ENCODE peak calls at places on chromosome 12, in seven cellular contexts. One of them, this sample, is unnamed.

GRCh38 chr12:54383041-54383609 is 1.4 kb downstream of the ZNF385A start:
- DNase-seq in effector memory CD8-positive, alpha-beta T cell: no peak
- DNase-seq in mesothelial cell of epicardium: no peak
- DNase-seq in anterior cingulate cortex: no peak
- DNase-seq in NCI-H1105: no peak
- DNase-seq in HCEC 1CT: peak
- DNase-seq in thyroid gland: no peak
- DNase-seq in this sample: no peak

GRCh38 chr12:14999421-15000047 is 26.7 kb downstream of the PDE6H start:
- DNase-seq in HCEC 1CT: peak
- DNase-seq in mesothelial cell of epicardium: no peak
- DNase-seq in thyroid gland: no peak
- DNase-seq in NCI-H1105: no peak
- DNase-seq in anterior cingulate cortex: no peak
- DNase-seq in effector memory CD8-positive, alpha-beta T cell: no peak
- DNase-seq in this sample: no peak

GRCh38 chr12:131428086-131428685 is 282.7 kb upstream of the SFSWAP start:
- DNase-seq in thyroid gland: no peak
- DNase-seq in HCEC 1CT: no peak
- DNase-seq in mesothelial cell of epicardium: no peak
- DNase-seq in anterior cingulate cortex: no peak
- DNase-seq in NCI-H1105: no peak
- DNase-seq in effector memory CD8-positive, alpha-beta T cell: no peak
- DNase-seq in this sample: no peak

GRCh38 chr12:93911436-93911835 is 234.3 kb downstream of the CRADD start:
- DNase-seq in anterior cingulate cortex: no peak
- DNase-seq in effector memory CD8-positive, alpha-beta T cell: no peak
- DNase-seq in NCI-H1105: no peak
- DNase-seq in mesothelial cell of epicardium: no peak
- DNase-seq in HCEC 1CT: no peak
- DNase-seq in thyroid gland: no peak
- DNase-seq in this sample: no peak

GRCh38 chr12:125287155-125287847 is 222.1 kb downstream of the AACS start:
- DNase-seq in HCEC 1CT: no peak
- DNase-seq in effector memory CD8-positive, alpha-beta T cell: no peak
- DNase-seq in mesothelial cell of epicardium: no peak
- DNase-seq in NCI-H1105: no peak
- DNase-seq in thyroid gland: no peak
- DNase-seq in anterior cingulate cortex: no peak
- DNase-seq in this sample: no peak

GRCh38 chr12:7857916-7858315 is 14.8 kb downstream of the SLC2A14 start:
- DNase-seq in thyroid gland: no peak
- DNase-seq in NCI-H1105: no peak
- DNase-seq in mesothelial cell of epicardium: no peak
- DNase-seq in HCEC 1CT: no peak
- DNase-seq in effector memory CD8-positive, alpha-beta T cell: no peak
- DNase-seq in anterior cingulate cortex: no peak
- DNase-seq in this sample: no peak

GRCh38 chr12:4700621-4701026 is 19.6 kb upstream of the GALNT8 start:
- DNase-seq in anterior cingulate cortex: no peak
- DNase-seq in thyroid gland: peak
- DNase-seq in mesothelial cell of epicardium: no peak
- DNase-seq in NCI-H1105: peak
- DNase-seq in effector memory CD8-positive, alpha-beta T cell: no peak
- DNase-seq in HCEC 1CT: no peak
- DNase-seq in this sample: no peak

GRCh38 chr12:117441751-117442150 is 80.3 kb upstream of the NOS1 start:
- DNase-seq in thyroid gland: peak
- DNase-seq in effector memory CD8-positive, alpha-beta T cell: no peak
- DNase-seq in NCI-H1105: no peak
- DNase-seq in HCEC 1CT: no peak
- DNase-seq in anterior cingulate cortex: peak
- DNase-seq in mesothelial cell of epicardium: no peak
- DNase-seq in this sample: no peak

GRCh38 chr12:54486173-54486867 is 11.2 kb upstream of the NCKAP1L start:
- DNase-seq in thyroid gland: no peak
- DNase-seq in anterior cingulate cortex: no peak
- DNase-seq in NCI-H1105: no peak
- DNase-seq in HCEC 1CT: no peak
- DNase-seq in effector memory CD8-positive, alpha-beta T cell: no peak
- DNase-seq in mesothelial cell of epicardium: no peak
- DNase-seq in this sample: no peak

GRCh38 chr12:6361834-6362233 is 13.5 kb downstream of the SCNN1A start:
- DNase-seq in effector memory CD8-positive, alpha-beta T cell: no peak
- DNase-seq in NCI-H1105: no peak
- DNase-seq in anterior cingulate cortex: no peak
- DNase-seq in thyroid gland: peak
- DNase-seq in mesothelial cell of epicardium: no peak
- DNase-seq in HCEC 1CT: no peak
- DNase-seq in this sample: no peak

GRCh38 chr12:76422878-76423438 is 74.7 kb upstream of the BBS10 start:
- DNase-seq in NCI-H1105: no peak
- DNase-seq in anterior cingulate cortex: no peak
- DNase-seq in HCEC 1CT: peak
- DNase-seq in mesothelial cell of epicardium: no peak
- DNase-seq in thyroid gland: no peak
- DNase-seq in effector memory CD8-positive, alpha-beta T cell: no peak
- DNase-seq in this sample: no peak

GRCh38 chr12:47032644-47033043 is 46.8 kb upstream of the PCED1B start:
- DNase-seq in thyroid gland: no peak
- DNase-seq in HCEC 1CT: peak
- DNase-seq in anterior cingulate cortex: no peak
- DNase-seq in NCI-H1105: peak
- DNase-seq in mesothelial cell of epicardium: no peak
- DNase-seq in effector memory CD8-positive, alpha-beta T cell: peak
- DNase-seq in this sample: no peak

GRCh38 chr12:123907726-123908476 is 64.7 kb downstream of the CCDC92 start:
- DNase-seq in effector memory CD8-positive, alpha-beta T cell: no peak
- DNase-seq in NCI-H1105: no peak
- DNase-seq in HCEC 1CT: no peak
- DNase-seq in mesothelial cell of epicardium: no peak
- DNase-seq in anterior cingulate cortex: no peak
- DNase-seq in thyroid gland: no peak
- DNase-seq in this sample: no peak

GRCh38 chr12:70317781-70318180 is 48.3 kb upstream of the KCNMB4 start:
- DNase-seq in HCEC 1CT: no peak
- DNase-seq in effector memory CD8-positive, alpha-beta T cell: no peak
- DNase-seq in thyroid gland: no peak
- DNase-seq in mesothelial cell of epicardium: no peak
- DNase-seq in NCI-H1105: no peak
- DNase-seq in anterior cingulate cortex: no peak
- DNase-seq in this sample: peak

GRCh38 chr12:116879509-116880212 is 1.6 kb downstream of the HRK start:
- DNase-seq in thyroid gland: no peak
- DNase-seq in effector memory CD8-positive, alpha-beta T cell: no peak
- DNase-seq in HCEC 1CT: no peak
- DNase-seq in NCI-H1105: peak
- DNase-seq in anterior cingulate cortex: no peak
- DNase-seq in mesothelial cell of epicardium: no peak
- DNase-seq in this sample: peak

GRCh38 chr12:94588271-94588785 is 62.0 kb downstream of the TMCC3 start:
- DNase-seq in anterior cingulate cortex: no peak
- DNase-seq in NCI-H1105: no peak
- DNase-seq in mesothelial cell of epicardium: no peak
- DNase-seq in thyroid gland: no peak
- DNase-seq in effector memory CD8-positive, alpha-beta T cell: no peak
- DNase-seq in HCEC 1CT: no peak
- DNase-seq in this sample: no peak

GRCh38 chr12:124686001-124686884 is 118.8 kb upstream of the NCOR2 start:
- DNase-seq in HCEC 1CT: peak
- DNase-seq in mesothelial cell of epicardium: no peak
- DNase-seq in thyroid gland: no peak
- DNase-seq in effector memory CD8-positive, alpha-beta T cell: no peak
- DNase-seq in NCI-H1105: no peak
- DNase-seq in anterior cingulate cortex: no peak
- DNase-seq in this sample: no peak

GRCh38 chr12:57888407-57889157 is 42.1 kb upstream of the CTDSP2 start:
- DNase-seq in effector memory CD8-positive, alpha-beta T cell: no peak
- DNase-seq in mesothelial cell of epicardium: no peak
- DNase-seq in NCI-H1105: peak
- DNase-seq in thyroid gland: no peak
- DNase-seq in HCEC 1CT: peak
- DNase-seq in anterior cingulate cortex: peak
- DNase-seq in this sample: no peak

GRCh38 chr12:89859513-89860220 is 151.0 kb upstream of the ATP2B1 start:
- DNase-seq in effector memory CD8-positive, alpha-beta T cell: no peak
- DNase-seq in NCI-H1105: no peak
- DNase-seq in anterior cingulate cortex: no peak
- DNase-seq in HCEC 1CT: no peak
- DNase-seq in mesothelial cell of epicardium: no peak
- DNase-seq in thyroid gland: no peak
- DNase-seq in this sample: no peak

GRCh38 chr12:111438501-111438900 is 32.8 kb downstream of the SH2B3 start:
- DNase-seq in thyroid gland: peak
- DNase-seq in HCEC 1CT: no peak
- DNase-seq in effector memory CD8-positive, alpha-beta T cell: peak
- DNase-seq in anterior cingulate cortex: no peak
- DNase-seq in mesothelial cell of epicardium: peak
- DNase-seq in NCI-H1105: peak
- DNase-seq in this sample: no peak

GRCh38 chr12:22500100-22500499 is 44.2 kb downstream of the C2CD5 start:
- DNase-seq in HCEC 1CT: no peak
- DNase-seq in mesothelial cell of epicardium: no peak
- DNase-seq in NCI-H1105: no peak
- DNase-seq in anterior cingulate cortex: no peak
- DNase-seq in thyroid gland: no peak
- DNase-seq in effector memory CD8-positive, alpha-beta T cell: no peak
- DNase-seq in this sample: no peak

GRCh38 chr12:63042646-63043045 is 107.7 kb upstream of the PPM1H start:
- DNase-seq in mesothelial cell of epicardium: no peak
- DNase-seq in NCI-H1105: no peak
- DNase-seq in HCEC 1CT: no peak
- DNase-seq in anterior cingulate cortex: no peak
- DNase-seq in thyroid gland: no peak
- DNase-seq in effector memory CD8-positive, alpha-beta T cell: no peak
- DNase-seq in this sample: no peak

GRCh38 chr12:104573-105081 is 38.1 kb downstream of the IQSEC3 start:
- DNase-seq in mesothelial cell of epicardium: no peak
- DNase-seq in thyroid gland: no peak
- DNase-seq in anterior cingulate cortex: no peak
- DNase-seq in HCEC 1CT: no peak
- DNase-seq in NCI-H1105: peak
- DNase-seq in effector memory CD8-positive, alpha-beta T cell: no peak
- DNase-seq in this sample: peak

This sample was measured in B cell.